ENCODE peak calls at places on chromosomes 5 and 9, in nine cellular contexts. P, X, L, F, E, H, S, D and U are unnamed samples.

GRCh38 chr5:150473673-150474358 is 24.3 kb upstream of the RPS14 start:
- DNase-seq in P (peak), X (peak), L (no peak), F (no peak), E (peak), H (peak), S (no peak), D (no peak), U (peak)

GRCh38 chr5:120449501-120449900 is 14.6 kb upstream of the PRR16 start:
- DNase-seq in P (peak), X (no peak), L (no peak), F (no peak), E (no peak), H (no peak), S (no peak), D (no peak), U (no peak)

GRCh38 chr9:131233989-131234388 is 42.3 kb downstream of the FAM78A start:
- DNase-seq in P (no peak), X (no peak), L (no peak), F (no peak), E (no peak), H (no peak), S (no peak), D (no peak), U (no peak)

GRCh38 chr5:68455216-68455615 is 239.7 kb downstream of the PIK3R1 start:
- DNase-seq in P (no peak), X (no peak), L (no peak), F (no peak), E (no peak), H (no peak), S (no peak), D (no peak), U (no peak)

GRCh38 chr5:622946-623522 is 10.9 kb downstream of the CEP72 start:
- DNase-seq in P (no peak), X (no peak), L (no peak), F (peak), E (peak), H (no peak), S (peak), D (no peak), U (no peak)

GRCh38 chr5:159034083-159034824 is 65.5 kb downstream of the EBF1 start:
- DNase-seq in P (peak), X (no peak), L (no peak), F (peak), E (no peak), H (no peak), S (no peak), D (no peak), U (no peak)

GRCh38 chr5:122142480-122142879 is 13.1 kb downstream of the ZNF474 start:
- DNase-seq in P (peak), X (no peak), L (no peak), F (no peak), E (no peak), H (peak), S (no peak), D (no peak), U (peak)

GRCh38 chr9:84207443-84208032 is 133.0 kb downstream of the SLC28A3 start:
- DNase-seq in P (no peak), X (no peak), L (no peak), F (no peak), E (no peak), H (no peak), S (no peak), D (no peak), U (no peak)

GRCh38 chr9:21552244-21552825 is 70.2 kb upstream of the IFNE start:
- DNase-seq in P (no peak), X (no peak), L (no peak), F (no peak), E (no peak), H (no peak), S (no peak), D (no peak), U (no peak)

GRCh38 chr5:180785151-180785781 is 17.3 kb downstream of the MGAT1 start:
- DNase-seq in P (peak), X (no peak), L (no peak), F (no peak), E (peak), H (no peak), S (no peak), D (no peak), U (no peak)
- H3K4me3 ChIP-seq in P (no peak), X (peak), L (no peak), F (no peak), E (no peak), H (no peak), S (no peak), D (no peak), U (no peak)

GRCh38 chr9:74281674-74282073 is 215.5 kb upstream of the RORB start:
- DNase-seq in P (no peak), X (peak), L (no peak), F (no peak), E (no peak), H (peak), S (no peak), D (no peak), U (no peak)
- TF ChIP-seq CTCF in P (no peak), X (peak), L (peak), F (no peak), E (no peak), H (no peak), S (no peak), D (no peak), U (peak)

DNA sequence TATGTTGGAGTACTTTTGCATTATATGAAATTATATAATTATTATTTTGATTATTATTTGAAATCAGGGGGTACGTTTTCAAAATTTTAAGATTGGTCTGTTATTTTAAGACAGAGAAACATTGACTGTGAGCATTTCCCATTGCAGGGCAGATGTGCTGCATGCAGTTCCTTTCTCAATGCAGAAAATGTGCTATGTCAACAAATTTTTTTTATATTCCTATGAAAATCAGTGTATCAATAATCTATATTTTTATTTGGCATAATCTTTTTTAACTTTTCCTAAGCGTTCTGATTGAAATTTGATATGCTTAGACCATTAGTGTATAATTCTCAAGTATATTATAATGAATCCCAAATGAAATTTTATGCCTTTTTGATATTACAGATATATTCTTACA is 41.8 kb upstream of the LRRC70 start:
- DNase-seq in P (no peak), X (no peak), L (no peak), F (no peak), E (no peak), H (no peak), S (no peak), D (no peak), U (no peak)
- H3K4me3 ChIP-seq in P (no peak), X (no peak), L (no peak), F (no peak), E (no peak), H (no peak), S (no peak), D (no peak), U (no peak)

GRCh38 chr5:31751620-31752019 is 112.7 kb downstream of the PDZD2 start:
- DNase-seq in P (no peak), X (no peak), L (no peak), F (no peak), E (no peak), H (no peak), S (no peak), D (no peak), U (no peak)

GRCh38 chr5:31753700-31754461 is 115.0 kb downstream of the PDZD2 start:
- DNase-seq in P (no peak), X (peak), L (no peak), F (no peak), E (no peak), H (no peak), S (no peak), D (no peak), U (no peak)

GRCh38 chr5:31755299-31756053 is 116.5 kb downstream of the PDZD2 start:
- DNase-seq in P (no peak), X (no peak), L (no peak), F (no peak), E (no peak), H (no peak), S (no peak), D (no peak), U (no peak)

GRCh38 chr5:31748502-31749172 is 109.7 kb downstream of the PDZD2 start:
- DNase-seq in P (no peak), X (no peak), L (no peak), F (no peak), E (no peak), H (no peak), S (no peak), D (no peak), U (no peak)

DNA sequence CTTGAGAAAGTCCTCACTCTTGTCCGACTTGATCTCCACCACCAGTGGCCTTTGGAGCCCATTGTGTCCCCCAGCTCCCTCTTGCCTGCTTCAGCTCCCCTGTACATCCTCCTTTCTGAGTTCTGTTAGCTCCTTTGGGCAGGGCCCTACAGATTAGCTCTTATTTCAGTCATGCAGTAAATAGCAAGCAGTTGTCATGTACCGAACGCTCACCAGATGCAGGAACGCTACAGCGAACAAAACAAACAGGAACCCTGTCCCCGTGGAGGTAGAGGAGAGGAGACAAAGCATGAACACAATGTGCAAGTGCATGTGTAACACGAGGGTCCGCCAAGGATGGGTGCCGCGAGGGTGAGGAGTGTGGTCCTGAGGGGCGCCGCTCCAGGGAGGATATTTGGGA is 111.3 kb downstream of the PDZD2 start:
- DNase-seq in P (no peak), X (no peak), L (no peak), F (no peak), E (no peak), H (no peak), S (no peak), D (no peak), U (no peak)
- TF ChIP-seq CTCF in P (no peak), X (no peak), L (no peak), F (no peak), E (no peak), H (no peak), S (no peak), D (no peak), U (no peak)

GRCh38 chr5:154264549-154265196 is 74.1 kb downstream of the GALNT10 start:
- DNase-seq in P (no peak), X (no peak), L (no peak), F (no peak), E (no peak), H (no peak), S (no peak), D (no peak), U (no peak)
- H3K4me3 ChIP-seq in P (no peak), X (no peak), L (no peak), F (no peak), E (no peak), H (no peak), S (no peak), D (no peak), U (no peak)